ENCODE peak calls at places on chromosomes 11 and 22, in five cellular contexts. One of them, this sample, is unnamed.

GRCh38 chr11:66107600-66108151 is 37.6 kb downstream of the PACS1 start:
- DNase-seq in PC-3: no peak
- DNase-seq in neural progenitor cell: no peak
- DNase-seq in GM23248: no peak
- DNase-seq in OCI-LY7: no peak
- DNase-seq in this sample: no peak

GRCh38 chr22:34055525-34056200 is 135.4 kb upstream of the LARGE1 start:
- DNase-seq in PC-3: no peak
- DNase-seq in neural progenitor cell: peak; percentile 72
- DNase-seq in GM23248: no peak
- DNase-seq in OCI-LY7: peak; percentile 57
- DNase-seq in this sample: peak; percentile 86

GRCh38 chr11:45320366-45320765 is 34.2 kb upstream of the SYT13 start:
- DNase-seq in PC-3: no peak
- DNase-seq in neural progenitor cell: no peak
- DNase-seq in GM23248: no peak
- DNase-seq in OCI-LY7: no peak
- DNase-seq in this sample: no peak

GRCh38 chr11:103541186-103541795 is 432.1 kb downstream of the DYNC2H1 start:
- DNase-seq in PC-3: no peak
- DNase-seq in neural progenitor cell: no peak
- DNase-seq in GM23248: no peak
- DNase-seq in OCI-LY7: peak; percentile 39
- DNase-seq in this sample: peak; percentile 14

GRCh38 chr11:118914178-118914918 is 11.4 kb downstream of the BCL9L start:
- DNase-seq in PC-3: peak; percentile 75
- DNase-seq in neural progenitor cell: peak; percentile 77
- DNase-seq in GM23248: no peak
- DNase-seq in OCI-LY7: peak; percentile 83
- DNase-seq in this sample: peak; percentile 41

GRCh38 chr11:40130427-40130826 is 1329.0 kb downstream of the LRRC4C start:
- DNase-seq in PC-3: peak; percentile 6
- DNase-seq in neural progenitor cell: peak; percentile 72
- DNase-seq in GM23248: no peak
- DNase-seq in OCI-LY7: no peak
- DNase-seq in this sample: peak; percentile 42

GRCh38 chr11:61756452-61757212 is 4.2 kb downstream of the MYRF start:
- DNase-seq in PC-3: peak; percentile 65
- DNase-seq in neural progenitor cell: no peak
- DNase-seq in GM23248: no peak
- DNase-seq in OCI-LY7: no peak
- DNase-seq in this sample: no peak

GRCh38 chr11:111541209-111542061 is 915 bp downstream of the LAYN start:
- DNase-seq in PC-3: no peak
- DNase-seq in neural progenitor cell: peak; percentile 52
- DNase-seq in GM23248: peak; percentile 77
- DNase-seq in OCI-LY7: no peak
- DNase-seq in this sample: peak; percentile 78

GRCh38 chr11:65743928-65744698 is 23.5 kb upstream of the RNASEH2C start:
- DNase-seq in PC-3: peak; percentile 70
- DNase-seq in neural progenitor cell: peak; percentile 45
- DNase-seq in GM23248: peak; percentile 59
- DNase-seq in OCI-LY7: peak; percentile 6
- DNase-seq in this sample: peak; percentile 78

DNA sequence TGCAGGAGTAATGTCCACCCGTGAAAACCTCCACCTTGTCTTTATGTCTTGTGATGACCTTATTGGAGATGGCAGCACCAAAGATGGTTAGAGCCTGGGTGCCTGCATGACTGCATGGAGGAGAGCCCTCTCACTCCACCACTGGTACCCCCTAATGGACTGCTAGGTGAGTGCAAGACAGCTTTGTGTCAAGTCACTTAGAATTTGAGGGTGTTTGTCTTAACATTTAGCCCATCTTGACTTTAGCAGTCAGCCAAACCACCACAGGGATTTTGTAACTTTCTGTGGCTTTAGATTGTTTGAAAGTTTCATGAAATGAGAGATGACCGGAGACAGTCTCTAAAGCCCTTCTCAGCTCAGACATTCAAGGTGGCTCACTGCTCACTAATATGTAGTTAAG is 232.9 kb upstream of the NCAM1 start:
- DNase-seq in PC-3: no peak
- DNase-seq in neural progenitor cell: no peak
- DNase-seq in GM23248: no peak
- DNase-seq in OCI-LY7: no peak
- DNase-seq in this sample: no peak
- H2AFZ ChIP-seq in PC-3: no peak overlapping the region
- H2AFZ ChIP-seq in neural progenitor cell: no peak overlapping the region
- H2AFZ ChIP-seq in GM23248: no peak overlapping the region
- H2AFZ ChIP-seq in OCI-LY7: no peak overlapping the region
- H2AFZ ChIP-seq in this sample: no peak overlapping the region

GRCh38 chr11:72971211-72971610 is 157.0 kb downstream of the ATG16L2 start:
- DNase-seq in PC-3: no peak
- DNase-seq in neural progenitor cell: no peak
- DNase-seq in GM23248: no peak
- DNase-seq in OCI-LY7: no peak
- DNase-seq in this sample: no peak

GRCh38 chr11:72975778-72976520 is 161.7 kb downstream of the ATG16L2 start:
- DNase-seq in PC-3: peak; percentile 85
- DNase-seq in neural progenitor cell: no peak
- DNase-seq in GM23248: peak; percentile 89
- DNase-seq in OCI-LY7: no peak
- DNase-seq in this sample: no peak

GRCh38 chr11:72971611-72972010 is 157.4 kb downstream of the ATG16L2 start:
- DNase-seq in PC-3: no peak
- DNase-seq in neural progenitor cell: no peak
- DNase-seq in GM23248: no peak
- DNase-seq in OCI-LY7: no peak
- DNase-seq in this sample: no peak

GRCh38 chr11:72972541-72973128 is 158.4 kb downstream of the ATG16L2 start:
- DNase-seq in PC-3: peak; percentile 48
- DNase-seq in neural progenitor cell: no peak
- DNase-seq in GM23248: peak; percentile 49
- DNase-seq in OCI-LY7: no peak
- DNase-seq in this sample: no peak

GRCh38 chr11:72974487-72975205 is 160.4 kb downstream of the ATG16L2 start:
- DNase-seq in PC-3: no peak
- DNase-seq in neural progenitor cell: no peak
- DNase-seq in GM23248: peak; percentile 41
- DNase-seq in OCI-LY7: no peak
- DNase-seq in this sample: no peak
- TF ChIP-seq EZH2phosphoT487 in PC-3: no peak
- TF ChIP-seq EZH2phosphoT487 in neural progenitor cell: no peak
- TF ChIP-seq EZH2phosphoT487 in GM23248: no peak
- TF ChIP-seq EZH2phosphoT487 in OCI-LY7: no peak
- TF ChIP-seq EZH2phosphoT487 in this sample: no peak

DNA sequence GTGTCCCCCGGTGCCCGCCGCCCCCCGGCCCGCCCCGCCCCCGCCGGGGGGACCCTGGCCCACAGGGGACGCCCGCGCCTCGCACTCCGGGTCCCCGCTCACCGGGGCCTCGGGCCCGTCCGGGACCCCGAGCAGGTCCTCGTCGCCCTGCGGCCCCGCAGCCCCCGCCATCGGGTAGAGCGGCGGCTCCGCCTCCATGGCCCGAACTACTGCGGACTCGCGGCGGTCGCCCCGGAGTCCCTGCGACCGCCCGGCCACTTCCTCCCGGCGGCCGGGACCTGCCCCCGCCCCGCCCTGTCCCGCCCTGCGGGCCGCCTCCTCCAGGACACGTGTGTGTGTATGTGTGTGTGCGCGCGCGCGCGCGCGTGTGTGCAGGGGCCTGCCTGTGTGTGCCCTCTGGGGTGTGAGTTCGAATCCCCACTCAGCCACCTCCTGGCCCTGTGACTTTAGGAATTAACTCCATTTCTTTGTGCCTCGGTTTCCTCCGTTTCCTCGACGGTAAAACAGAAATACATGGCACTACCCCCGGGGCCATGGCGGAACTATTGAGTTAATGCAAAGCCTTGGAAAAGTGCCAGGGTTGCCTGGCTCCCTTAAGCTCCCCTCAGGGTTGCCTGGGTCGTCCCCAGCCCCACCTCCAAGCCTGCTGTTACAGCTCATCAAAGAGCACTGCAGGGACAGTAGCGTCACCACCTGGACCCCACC is at the start of gene UNC93B1:
- DNase-seq in PC-3: peak; percentile 92
- DNase-seq in neural progenitor cell: peak; percentile 81
- DNase-seq in GM23248: peak; percentile 87
- DNase-seq in OCI-LY7: peak; percentile 90
- DNase-seq in this sample: peak; percentile 74
- H2AFZ ChIP-seq in PC-3: peak within 1 kb of the TSS; percentile 85
- H2AFZ ChIP-seq in neural progenitor cell: peak within 1 kb of the TSS; percentile 74
- H2AFZ ChIP-seq in GM23248: peak within 1 kb of the TSS; percentile 69
- H2AFZ ChIP-seq in OCI-LY7: peak within 1 kb of the TSS; percentile 16
- H2AFZ ChIP-seq in this sample: peak within 1 kb of the TSS; percentile 96

DNA sequence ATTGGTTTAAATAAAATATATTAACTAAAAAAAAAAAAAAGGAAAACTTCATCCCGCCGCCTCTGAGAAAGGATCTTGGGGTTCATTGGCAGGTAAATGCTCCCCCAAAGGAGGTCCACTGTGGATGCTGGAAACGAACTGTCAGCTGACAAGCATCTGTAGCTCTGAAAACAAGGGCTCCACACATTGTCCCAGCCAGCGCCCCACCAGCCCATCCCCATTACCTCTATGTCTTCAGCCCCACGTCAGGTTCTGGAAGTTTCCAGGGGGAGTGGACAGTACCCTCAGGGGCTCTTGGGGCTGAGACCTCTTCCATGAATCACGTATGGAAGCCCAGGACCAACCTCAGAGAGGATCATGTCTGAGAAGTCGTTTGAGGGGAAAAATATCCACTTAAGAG is 66.4 kb upstream of the WNT7B start:
- DNase-seq in PC-3: no peak
- DNase-seq in neural progenitor cell: no peak
- DNase-seq in GM23248: no peak
- DNase-seq in OCI-LY7: no peak
- DNase-seq in this sample: no peak
- TF ChIP-seq EZH2phosphoT487 in PC-3: no peak
- TF ChIP-seq EZH2phosphoT487 in neural progenitor cell: no peak
- TF ChIP-seq EZH2phosphoT487 in GM23248: no peak
- TF ChIP-seq EZH2phosphoT487 in OCI-LY7: no peak
- TF ChIP-seq EZH2phosphoT487 in this sample: no peak

DNA sequence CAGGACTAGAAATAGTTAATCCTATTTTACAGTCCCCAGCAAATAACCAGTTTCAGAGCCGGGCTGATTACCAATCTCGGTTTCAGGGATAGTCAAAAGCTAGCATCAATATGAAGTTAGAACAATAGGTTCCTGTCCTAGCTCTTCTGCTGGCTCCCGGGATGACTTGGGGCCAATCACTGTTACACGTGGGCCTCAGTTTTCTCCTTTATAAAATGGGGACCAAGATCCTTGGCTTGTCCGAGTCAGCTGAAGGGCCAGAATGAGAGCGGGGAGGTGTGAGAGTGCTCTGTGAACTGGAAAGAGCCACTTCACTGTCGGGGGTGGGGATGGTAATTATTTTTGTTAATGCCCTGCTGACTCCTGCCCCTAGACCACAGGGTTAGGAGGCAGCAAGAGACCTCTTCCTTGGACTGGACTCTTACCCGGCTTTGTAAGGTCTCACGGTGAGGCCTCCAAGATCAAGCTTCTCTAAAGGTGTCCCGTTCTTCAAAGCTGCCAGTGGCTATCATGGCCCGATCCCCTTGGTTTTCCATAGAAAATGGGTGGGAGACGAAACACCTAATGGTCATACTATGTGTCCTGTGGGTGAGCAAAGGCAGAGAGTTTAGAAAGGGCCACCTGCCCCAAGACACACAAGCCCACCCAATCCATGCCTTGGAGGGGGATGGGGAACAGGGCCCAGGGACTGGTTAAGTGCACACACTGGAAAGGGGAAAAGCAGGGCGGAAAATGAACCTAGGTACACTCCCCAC is 1.4 kb downstream of the UCP2 start:
- DNase-seq in PC-3: no peak
- DNase-seq in neural progenitor cell: no peak
- DNase-seq in GM23248: no peak
- DNase-seq in OCI-LY7: peak; percentile 33
- DNase-seq in this sample: no peak
- H2AFZ ChIP-seq in PC-3: no peak overlapping the region
- H2AFZ ChIP-seq in neural progenitor cell: no peak overlapping the region
- H2AFZ ChIP-seq in GM23248: no peak overlapping the region
- H2AFZ ChIP-seq in OCI-LY7: no peak overlapping the region
- H2AFZ ChIP-seq in this sample: no peak overlapping the region

GRCh38 chr11:116930586-116930985 is 93.2 kb upstream of the APOA1 start:
- DNase-seq in PC-3: no peak
- DNase-seq in neural progenitor cell: no peak
- DNase-seq in GM23248: no peak
- DNase-seq in OCI-LY7: peak; percentile 48
- DNase-seq in this sample: no peak

GRCh38 chr11:116929393-116930090 is 92.1 kb upstream of the APOA1 start:
- DNase-seq in PC-3: no peak
- DNase-seq in neural progenitor cell: no peak
- DNase-seq in GM23248: peak; percentile 53
- DNase-seq in OCI-LY7: no peak
- DNase-seq in this sample: no peak

GRCh38 chr11:116928845-116929244 is 91.4 kb upstream of the APOA1 start:
- DNase-seq in PC-3: no peak
- DNase-seq in neural progenitor cell: no peak
- DNase-seq in GM23248: no peak
- DNase-seq in OCI-LY7: peak; percentile 53
- DNase-seq in this sample: no peak

GRCh38 chr11:116931206-116931953 is 94.0 kb upstream of the APOA1 start:
- DNase-seq in PC-3: peak; percentile 94
- DNase-seq in neural progenitor cell: no peak
- DNase-seq in GM23248: peak; percentile 46
- DNase-seq in OCI-LY7: peak; percentile 55
- DNase-seq in this sample: peak; percentile 39

GRCh38 chr11:116930177-116930576 is 92.8 kb upstream of the APOA1 start:
- DNase-seq in PC-3: no peak
- DNase-seq in neural progenitor cell: no peak
- DNase-seq in GM23248: peak; percentile 22
- DNase-seq in OCI-LY7: peak; percentile 78
- DNase-seq in this sample: peak; percentile 39
- TF ChIP-seq EZH2phosphoT487 in PC-3: no peak
- TF ChIP-seq EZH2phosphoT487 in neural progenitor cell: no peak
- TF ChIP-seq EZH2phosphoT487 in GM23248: no peak
- TF ChIP-seq EZH2phosphoT487 in OCI-LY7: no peak
- TF ChIP-seq EZH2phosphoT487 in this sample: no peak

GRCh38 chr11:114359342-114359741 is 41.0 kb downstream of the C11orf71 start:
- DNase-seq in PC-3: no peak
- DNase-seq in neural progenitor cell: no peak
- DNase-seq in GM23248: peak; percentile 56
- DNase-seq in OCI-LY7: no peak
- DNase-seq in this sample: no peak
- H2AFZ ChIP-seq in PC-3: no peak overlapping the region
- H2AFZ ChIP-seq in neural progenitor cell: no peak overlapping the region
- H2AFZ ChIP-seq in GM23248: peak overlapping the region; percentile 32
- H2AFZ ChIP-seq in OCI-LY7: no peak overlapping the region
- H2AFZ ChIP-seq in this sample: no peak overlapping the region

This sample was measured in GM23338.